ENCODE peak calls at places on chromosomes 12 and 14, in four cellular contexts. One of them, this sample, is unnamed.

GRCh38 chr12:86551146-86551571 is 295.0 kb upstream of the MGAT4C start:
- ATAC-seq in body of pancreas: no peak
- ATAC-seq in K562: no peak
- ATAC-seq in IMR-90: no peak
- ATAC-seq in this sample: no peak

GRCh38 chr12:59637657-59638150 is 41.9 kb downstream of the SLC16A7 start:
- ATAC-seq in body of pancreas: no peak
- ATAC-seq in K562: no peak
- ATAC-seq in IMR-90: no peak
- ATAC-seq in this sample: no peak

GRCh38 chr14:36194645-36195044 is 18.1 kb upstream of the PTCSC3 start:
- ATAC-seq in body of pancreas: no peak
- ATAC-seq in K562: no peak
- ATAC-seq in IMR-90: no peak
- ATAC-seq in this sample: no peak

GRCh38 chr14:23093526-23093925 is 1.4 kb downstream of the ACIN1 start:
- ATAC-seq in body of pancreas: no peak
- ATAC-seq in K562: no peak
- ATAC-seq in IMR-90: no peak
- ATAC-seq in this sample: no peak

GRCh38 chr12:79071498-79071897 is 206.9 kb downstream of the SYT1 start:
- ATAC-seq in body of pancreas: no peak
- ATAC-seq in K562: no peak
- ATAC-seq in IMR-90: no peak
- ATAC-seq in this sample: no peak

GRCh38 chr14:68309121-68309520 is 483.7 kb downstream of the ZFP36L1 start:
- ATAC-seq in body of pancreas: no peak
- ATAC-seq in K562: no peak
- ATAC-seq in IMR-90: no peak
- ATAC-seq in this sample: no peak

GRCh38 chr12:55624056-55624455 is 12.6 kb upstream of the OR10P1 start:
- ATAC-seq in body of pancreas: no peak
- ATAC-seq in K562: no peak
- ATAC-seq in IMR-90: no peak
- ATAC-seq in this sample: no peak

GRCh38 chr14:95222870-95223398 is 65.6 kb upstream of the DICER1 start:
- ATAC-seq in body of pancreas: no peak
- ATAC-seq in K562: no peak
- ATAC-seq in IMR-90: no peak
- ATAC-seq in this sample: no peak

GRCh38 chr14:61544448-61545202 is 150.7 kb upstream of the HIF1A start:
- ATAC-seq in body of pancreas: no peak
- ATAC-seq in K562: no peak
- ATAC-seq in IMR-90: no peak
- ATAC-seq in this sample: peak; percentile 52

GRCh38 chr12:50620050-50620974 is 115.5 kb downstream of the DIP2B start:
- ATAC-seq in body of pancreas: peak; percentile 39
- ATAC-seq in K562: peak; percentile 38
- ATAC-seq in IMR-90: peak; percentile 94
- ATAC-seq in this sample: peak; percentile 63

GRCh38 chr14:72054929-72055328 is 122.7 kb downstream of the RGS6 start:
- ATAC-seq in body of pancreas: no peak
- ATAC-seq in K562: no peak
- ATAC-seq in IMR-90: no peak
- ATAC-seq in this sample: no peak

GRCh38 chr12:93468008-93468371 is 676 bp downstream of the MRPL42 start:
- ATAC-seq in body of pancreas: no peak
- ATAC-seq in K562: peak; percentile 49
- ATAC-seq in IMR-90: peak; percentile 3
- ATAC-seq in this sample: no peak

GRCh38 chr12:8018666-8019581 is 13.6 kb upstream of the FOXJ2 start:
- ATAC-seq in body of pancreas: peak; percentile 67
- ATAC-seq in K562: peak; percentile 91
- ATAC-seq in IMR-90: peak; percentile 53
- ATAC-seq in this sample: peak; percentile 28

GRCh38 chr14:50531595-50532501 is 521 bp downstream of the MAP4K5 start:
- ATAC-seq in body of pancreas: peak; percentile 60
- ATAC-seq in K562: peak; percentile 69
- ATAC-seq in IMR-90: peak; percentile 45
- ATAC-seq in this sample: peak; percentile 75

GRCh38 chr14:36091096-36091495 is 85.4 kb downstream of the PTCSC3 start:
- ATAC-seq in body of pancreas: peak; percentile 100
- ATAC-seq in K562: peak; percentile 46
- ATAC-seq in IMR-90: peak; percentile 98
- ATAC-seq in this sample: no peak

GRCh38 chr12:44875954-44876553 is at the start of gene NELL2:
- ATAC-seq in body of pancreas: peak; percentile 76
- ATAC-seq in K562: peak; percentile 97
- ATAC-seq in IMR-90: peak; percentile 89
- ATAC-seq in this sample: peak; percentile 57

GRCh38 chr12:11685716-11686115 is 36.2 kb downstream of the ETV6 start:
- ATAC-seq in body of pancreas: no peak
- ATAC-seq in K562: no peak
- ATAC-seq in IMR-90: peak; percentile 77
- ATAC-seq in this sample: no peak

GRCh38 chr12:40632171-40632570 is 60.1 kb upstream of the CNTN1 start:
- ATAC-seq in body of pancreas: no peak
- ATAC-seq in K562: no peak
- ATAC-seq in IMR-90: no peak
- ATAC-seq in this sample: no peak

GRCh38 chr12:64688715-64689114 is 70.5 kb downstream of the GNS start:
- ATAC-seq in body of pancreas: no peak
- ATAC-seq in K562: no peak
- ATAC-seq in IMR-90: no peak
- ATAC-seq in this sample: no peak

GRCh38 chr12:49716546-49716945 is 9.3 kb upstream of the FMNL3 start:
- ATAC-seq in body of pancreas: no peak
- ATAC-seq in K562: no peak
- ATAC-seq in IMR-90: no peak
- ATAC-seq in this sample: no peak

GRCh38 chr12:108826115-108826806 is 31.1 kb downstream of the SSH1 start:
- ATAC-seq in body of pancreas: peak; percentile 54
- ATAC-seq in K562: peak; percentile 35
- ATAC-seq in IMR-90: peak; percentile 75
- ATAC-seq in this sample: peak; percentile 68

GRCh38 chr14:91493169-91493568 is 16.9 kb downstream of the PPP4R3A start:
- ATAC-seq in body of pancreas: no peak
- ATAC-seq in K562: peak; percentile 24
- ATAC-seq in IMR-90: peak; percentile 67
- ATAC-seq in this sample: no peak

GRCh38 chr14:68146812-68147211 is 327.2 kb downstream of the RAD51B start:
- ATAC-seq in body of pancreas: no peak
- ATAC-seq in K562: no peak
- ATAC-seq in IMR-90: peak; percentile 94
- ATAC-seq in this sample: no peak

GRCh38 chr12:2283910-2284309 is 231.1 kb downstream of the CACNA1C start:
- ATAC-seq in body of pancreas: no peak
- ATAC-seq in K562: no peak
- ATAC-seq in IMR-90: peak; percentile 48
- ATAC-seq in this sample: no peak

GRCh38 chr14:39447155-39447554 is 14.9 kb upstream of the FBXO33 start:
- ATAC-seq in body of pancreas: no peak
- ATAC-seq in K562: peak; percentile 29
- ATAC-seq in IMR-90: no peak
- ATAC-seq in this sample: no peak

GRCh38 chr12:51238037-51238509 is 553 bp upstream of the DAZAP2 start:
- ATAC-seq in body of pancreas: peak; percentile 15
- ATAC-seq in K562: no peak
- ATAC-seq in IMR-90: no peak
- ATAC-seq in this sample: no peak

GRCh38 chr12:51383281-51383905 is 7.8 kb downstream of the GALNT6 start:
- ATAC-seq in body of pancreas: no peak
- ATAC-seq in K562: no peak
- ATAC-seq in IMR-90: no peak
- ATAC-seq in this sample: no peak

GRCh38 chr14:58898655-58899316 is 261.0 kb downstream of the DACT1 start:
- ATAC-seq in body of pancreas: no peak
- ATAC-seq in K562: no peak
- ATAC-seq in IMR-90: peak; percentile 93
- ATAC-seq in this sample: peak; percentile 57

GRCh38 chr12:46356655-46357437 is 15.7 kb downstream of the SLC38A2 start:
- ATAC-seq in body of pancreas: peak; percentile 39
- ATAC-seq in K562: peak; percentile 18
- ATAC-seq in IMR-90: peak; percentile 45
- ATAC-seq in this sample: peak; percentile 50
- H3K27ac ChIP-seq in body of pancreas: no peak overlapping the region
- H3K27ac ChIP-seq in K562: no peak overlapping the region
- H3K27ac ChIP-seq in IMR-90: no peak overlapping the region
- H3K27ac ChIP-seq in this sample: peak overlapping the region; percentile 39

GRCh38 chr12:131754184-131754583 is 43.3 kb downstream of the SFSWAP start:
- ATAC-seq in body of pancreas: no peak
- ATAC-seq in K562: no peak
- ATAC-seq in IMR-90: no peak
- ATAC-seq in this sample: no peak

GRCh38 chr12:131753757-131754156 is 42.9 kb downstream of the SFSWAP start:
- ATAC-seq in body of pancreas: no peak
- ATAC-seq in K562: no peak
- ATAC-seq in IMR-90: no peak
- ATAC-seq in this sample: no peak

GRCh38 chr12:131756441-131756840 is 45.6 kb downstream of the SFSWAP start:
- ATAC-seq in body of pancreas: no peak
- ATAC-seq in K562: no peak
- ATAC-seq in IMR-90: no peak
- ATAC-seq in this sample: no peak

GRCh38 chr12:131757111-131757510 is 46.2 kb downstream of the SFSWAP start:
- ATAC-seq in body of pancreas: no peak
- ATAC-seq in K562: no peak
- ATAC-seq in IMR-90: no peak
- ATAC-seq in this sample: no peak

GRCh38 chr12:131755305-131756113 is 44.6 kb downstream of the SFSWAP start:
- ATAC-seq in body of pancreas: no peak
- ATAC-seq in K562: peak; percentile 95
- ATAC-seq in IMR-90: peak; percentile 21
- ATAC-seq in this sample: no peak
- TF ChIP-seq CTCF in body of pancreas: peak; percentile 16
- TF ChIP-seq CTCF in K562: peak; percentile 53
- TF ChIP-seq CTCF in IMR-90: peak; percentile 9
- TF ChIP-seq CTCF in this sample: no peak

DNA sequence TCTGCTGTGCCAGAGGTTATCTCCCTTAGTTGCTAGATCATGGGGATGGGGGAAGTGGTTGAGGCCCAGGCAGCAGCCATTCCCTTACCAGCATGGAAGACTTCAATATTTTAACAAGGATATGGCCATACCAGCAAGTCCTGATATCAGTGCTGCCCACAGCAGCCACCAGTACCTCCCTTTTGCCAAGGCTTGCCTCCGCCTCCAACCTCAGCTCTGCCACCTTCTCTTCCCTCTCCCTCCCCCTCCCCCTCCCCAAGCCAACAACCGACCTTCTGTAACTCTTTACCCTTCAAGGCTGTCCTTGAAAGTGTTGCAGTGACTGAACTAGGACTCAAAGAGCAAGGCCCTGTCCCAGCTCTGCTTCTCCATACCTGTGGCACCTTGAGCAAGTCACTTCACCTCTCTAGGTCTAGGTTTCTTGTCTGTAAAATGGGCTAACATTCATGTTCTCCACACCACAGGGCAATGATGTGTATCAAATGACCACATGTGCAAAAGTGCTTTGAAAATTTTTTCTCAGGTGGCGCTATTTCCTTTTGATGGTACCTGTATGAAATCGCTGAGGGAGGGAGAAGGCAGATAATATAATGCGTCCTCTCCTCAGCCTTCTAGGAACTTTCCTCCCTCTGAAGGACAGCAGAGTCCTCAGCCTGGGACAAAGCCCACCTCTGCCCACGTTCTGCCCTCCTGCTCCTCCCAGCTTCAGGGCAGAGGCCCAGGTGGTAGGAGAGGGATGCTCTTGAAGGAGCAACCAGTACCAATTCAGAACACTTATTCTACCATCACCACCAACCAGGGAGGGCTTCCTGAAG is 14.7 kb downstream of the PLEKHG6 start:
- ATAC-seq in body of pancreas: peak; percentile 22
- ATAC-seq in K562: no peak
- ATAC-seq in IMR-90: no peak
- ATAC-seq in this sample: no peak
- TF ChIP-seq POLR2A in body of pancreas: no peak
- TF ChIP-seq POLR2A in K562: peak; percentile 11
- TF ChIP-seq POLR2A in IMR-90: no peak
- TF ChIP-seq POLR2A in this sample: no peak

DNA sequence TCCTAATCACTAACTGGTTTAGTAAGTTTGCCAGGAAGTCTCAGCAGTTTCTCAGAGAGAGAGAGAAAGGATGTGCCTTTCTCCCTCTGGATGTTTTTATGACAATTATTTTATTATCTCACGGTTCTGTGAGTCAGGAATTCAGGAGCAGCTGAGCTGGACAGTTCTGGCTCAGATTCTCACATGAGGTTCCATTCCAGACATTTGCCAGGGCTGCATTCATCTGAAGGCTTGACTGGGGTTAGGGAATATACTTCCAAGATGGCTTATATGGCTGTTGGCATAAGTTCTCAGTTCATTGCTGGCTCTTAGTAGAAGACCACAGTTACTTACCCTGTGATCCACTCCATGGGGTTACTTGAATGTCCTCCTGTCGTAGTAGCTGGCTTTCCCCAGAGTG is 101.2 kb upstream of the ATF7IP start:
- ATAC-seq in body of pancreas: no peak
- ATAC-seq in K562: no peak
- ATAC-seq in IMR-90: no peak
- ATAC-seq in this sample: no peak
- H3K27ac ChIP-seq in body of pancreas: no peak overlapping the region
- H3K27ac ChIP-seq in K562: no peak overlapping the region
- H3K27ac ChIP-seq in IMR-90: no peak overlapping the region
- H3K27ac ChIP-seq in this sample: no peak overlapping the region